ENCODE peak calls at places on chromosomes 13 and 19, in four cellular contexts. T is A549, V is colonic mucosa, G is tibial artery. N is an unnamed sample.
A peak's percentile ranks its signal among the peaks of the same experiment; 100 is the strongest.

GRCh38 chr13:103238441-103238840 is 172.2 kb upstream of the SLC10A2 start:
- DNase-seq in T (no peak), G (no peak), V (no peak), N (no peak)

GRCh38 chr19:19160489-19161035 is 9.5 kb downstream of the MEF2B start:
- DNase-seq in G (no peak), V (no peak), T (no peak), N (no peak)

GRCh38 chr19:47019431-47020041 is at the start of gene NPAS1:
- DNase-seq in V (no peak), G (no peak), T (no peak), N (peak; percentile 68)

GRCh38 chr19:7687177-7687576 is 6.5 kb downstream of the TRAPPC5 start:
- DNase-seq in T (no peak), G (no peak), V (no peak), N (no peak)

GRCh38 chr19:32748948-32749347 is 29.4 kb downstream of the TDRD12 start:
- DNase-seq in G (no peak), T (no peak), V (no peak), N (no peak)

GRCh38 chr13:54744747-54745146 is 1716.1 kb downstream of the OLFM4 start:
- DNase-seq in G (no peak), T (no peak), V (no peak), N (no peak)

GRCh38 chr19:17285415-17286135 is 3.9 kb downstream of the ANKLE1 start:
- DNase-seq in V (no peak), T (no peak), G (no peak), N (no peak)

GRCh38 chr19:3020321-3020960 is 8.6 kb downstream of the TLE2 start:
- DNase-seq in V (no peak), T (no peak), G (no peak), N (no peak)

GRCh38 chr19:30159636-30160035 is 212.5 kb upstream of the ZNF536 start:
- DNase-seq in V (peak; percentile 11), T (no peak), G (no peak), N (no peak)

GRCh38 chr19:39147480-39147879 is 21.9 kb downstream of the PAK4 start:
- DNase-seq in V (no peak), T (no peak), G (no peak), N (no peak)

GRCh38 chr13:47216176-47216822 is 319.4 kb upstream of the HTR2A start:
- DNase-seq in G (no peak), T (no peak), V (no peak), N (no peak)

GRCh38 chr19:53357821-53358581 is 7.5 kb upstream of the ZNF525 start:
- DNase-seq in T (no peak), V (no peak), G (no peak), N (no peak)

GRCh38 chr13:22082437-22083100 is 411.7 kb downstream of the FGF9 start:
- DNase-seq in T (no peak), V (no peak), G (no peak), N (no peak)

GRCh38 chr19:19461671-19462622 is 53.4 kb downstream of the TSSK6 start:
- DNase-seq in G (peak; percentile 91), T (no peak), V (peak; percentile 69), N (peak; percentile 57)

GRCh38 chr13:52452470-52452869 is 2.0 kb upstream of the VPS36 start:
- DNase-seq in G (no peak), T (no peak), V (no peak), N (no peak)

GRCh38 chr13:110239280-110240120 is 67.5 kb downstream of the COL4A1 start:
- DNase-seq in V (no peak), G (no peak), T (no peak), N (no peak)

GRCh38 chr19:15248648-15249559 is 16.7 kb upstream of the EPHX3 start:
- DNase-seq in T (peak; percentile 65), V (peak; percentile 72), G (peak; percentile 96), N (no peak)

DNA sequence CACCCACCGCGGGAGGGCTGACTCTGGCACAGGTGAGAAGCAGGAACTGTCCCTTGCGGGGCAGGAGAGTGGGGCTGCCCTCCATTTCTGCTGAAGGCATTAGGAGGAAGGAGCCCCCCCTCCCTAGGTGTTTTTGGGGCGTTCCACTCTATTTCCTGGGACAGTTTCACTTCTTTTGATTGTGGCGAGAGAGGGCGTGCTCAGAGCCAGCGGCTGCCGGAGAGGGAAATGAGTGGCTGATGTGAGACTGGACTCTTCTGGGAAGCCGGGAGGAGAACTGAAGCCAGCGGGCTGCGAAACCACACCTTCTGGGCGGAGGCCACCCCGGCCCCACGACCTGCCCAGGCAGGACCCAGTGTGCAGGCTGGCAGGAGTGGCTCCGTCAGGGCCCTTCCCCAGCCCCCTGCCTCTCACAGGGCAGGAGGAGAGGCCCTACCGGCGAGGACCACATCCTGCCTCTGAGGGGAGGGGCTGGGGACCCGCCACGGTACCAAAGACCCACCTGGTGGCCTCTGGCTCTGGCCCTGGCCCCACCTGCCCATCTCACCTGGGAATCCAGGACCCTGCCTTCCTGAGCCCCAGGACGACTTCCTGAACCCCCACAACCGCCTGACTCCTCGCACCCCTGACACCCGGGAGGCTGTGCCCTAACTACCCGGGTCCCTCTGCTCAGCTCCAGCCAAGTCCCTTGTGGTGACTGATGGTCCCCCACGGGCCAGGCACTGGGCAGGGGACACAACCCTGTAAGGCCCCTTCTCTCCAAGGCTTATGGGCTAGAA is 25.9 kb downstream of the MPND start:
- DNase-seq in T (no peak), G (peak; percentile 69), V (peak; percentile 86), N (no peak)
- H3K4me3 ChIP-seq in T (no peak overlapping the region), G (no peak overlapping the region), V (peak overlapping the region; percentile 30), N (no peak overlapping the region)

GRCh38 chr19:56973713-56974553 is 133.4 kb upstream of the PEG3 start:
- DNase-seq in V (no peak), T (no peak), G (no peak), N (no peak)

GRCh38 chr19:56976300-56976699 is 135.8 kb upstream of the PEG3 start:
- DNase-seq in T (no peak), G (no peak), V (no peak), N (no peak)

GRCh38 chr19:56972291-56972914 is 131.9 kb upstream of the PEG3 start:
- DNase-seq in V (no peak), T (no peak), G (no peak), N (no peak)

GRCh38 chr19:56976995-56977906 is 136.7 kb upstream of the PEG3 start:
- DNase-seq in T (no peak), V (no peak), G (no peak), N (no peak)

DNA sequence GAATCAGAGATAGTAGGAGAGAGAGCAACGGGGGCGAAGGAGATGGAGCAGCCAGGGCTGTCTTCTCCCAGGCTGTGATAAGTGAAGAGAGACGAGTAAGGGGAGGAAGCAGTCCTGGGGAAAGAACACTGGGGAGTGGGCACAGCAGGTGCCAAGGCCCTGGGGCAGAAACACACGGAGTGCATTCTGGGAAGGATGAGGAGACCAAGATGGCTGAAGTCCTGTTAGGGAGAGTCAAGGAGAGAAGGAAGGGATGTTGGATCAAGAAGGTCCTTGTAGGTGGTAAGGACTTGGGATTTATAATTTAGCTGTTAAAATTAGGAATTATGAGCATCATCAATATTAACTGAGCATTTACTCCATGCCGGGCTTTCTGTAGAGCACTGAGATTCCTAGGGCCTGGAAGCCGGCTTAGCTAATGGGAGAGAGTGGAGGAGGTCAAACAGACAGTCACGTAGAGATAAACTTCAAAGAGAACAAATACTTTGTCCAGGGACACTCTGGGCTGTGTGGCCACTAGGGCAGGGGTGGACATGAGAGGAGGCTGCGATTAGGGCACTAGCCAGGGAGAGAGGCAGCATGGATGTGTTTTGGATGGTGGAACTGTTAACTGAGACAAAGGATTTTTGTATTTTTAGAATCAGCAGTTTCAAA is 134.2 kb upstream of the PEG3 start:
- DNase-seq in T (no peak), G (no peak), V (no peak), N (no peak)
- H3K9me3 ChIP-seq in T (peaks cover 68% of the 10 kb centered on the region), G (no peaks in the 10 kb centered on the region), V (no peaks in the 10 kb centered on the region), N (no peaks in the 10 kb centered on the region)

GRCh38 chr19:55156202-55157063 is 1.1 kb downstream of the TNNI3 start:
- DNase-seq in G (no peak), T (peak; percentile 89), V (peak; percentile 91), N (peak; percentile 90)
- H3K4me3 ChIP-seq in G (no peak overlapping the region), T (peak overlapping the region; percentile 49), V (peak overlapping the region; percentile 15), N (peak overlapping the region; percentile 27)

GRCh38 chr13:35309711-35310110 is 166.8 kb downstream of the MAB21L1 start:
- DNase-seq in V (no peak), G (no peak), T (no peak), N (no peak)
- H3K9me3 ChIP-seq in V (no peaks in the 10 kb centered on the region), G (no peaks in the 10 kb centered on the region), T (no peaks in the 10 kb centered on the region), N (no peaks in the 10 kb centered on the region)